ENCODE peak calls at places on chromosomes 4 and X, in four cellular contexts. O is heart left ventricle, U is tibial artery, W is GM06990. Z is an unnamed sample.

GRCh38 chr4:183407128-183407585 is 37.3 kb upstream of the CDKN2AIP start:
- DNase-seq in O (peak), U (peak), W (peak), Z (no peak)

GRCh38 chr4:81314196-81314896 is 99.3 kb upstream of the PRKG2 start:
- DNase-seq in O (peak), U (no peak), W (peak), Z (no peak)

GRCh38 chrX:48709522-48710117 is 13.1 kb downstream of the SUV39H1 start:
- DNase-seq in O (no peak), U (no peak), W (no peak), Z (no peak)

GRCh38 chr4:109434007-109434792 is 585 bp downstream of the SEC24B start:
- DNase-seq in O (peak), U (peak), W (peak), Z (no peak)

GRCh38 chrX:2559124-2559523 is 58.3 kb upstream of the DHRSX start:
- DNase-seq in O (no peak), U (no peak), W (no peak), Z (no peak)

GRCh38 chrX:11908371-11908770 is 150.3 kb downstream of the MSL3 start:
- DNase-seq in O (no peak), U (no peak), W (peak), Z (no peak)

GRCh38 chr4:145217339-145217738 is 37.0 kb upstream of the OTUD4 start:
- DNase-seq in O (no peak), U (no peak), W (no peak), Z (no peak)

GRCh38 chrX:15761564-15762191 is 23.6 kb downstream of the CA5B start:
- DNase-seq in O (no peak), U (no peak), W (no peak), Z (no peak)

GRCh38 chrX:39253551-39253950 is 452.3 kb downstream of the MID1IP1 start:
- DNase-seq in O (no peak), U (no peak), W (no peak), Z (no peak)

GRCh38 chrX:100980608-100981497 is 11.3 kb downstream of the ARL13A start:
- DNase-seq in O (no peak), U (peak), W (no peak), Z (no peak)

GRCh38 chr4:181860157-181860556 is 383.0 kb upstream of the TENM3 start:
- DNase-seq in O (no peak), U (no peak), W (no peak), Z (peak)

GRCh38 chr4:130563185-130563890 is 1467.4 kb downstream of the C4orf33 start:
- DNase-seq in O (peak), U (no peak), W (no peak), Z (no peak)
- TF ChIP-seq CTCF in O (peak), U (peak), W (no peak), Z (peak)

GRCh38 chr4:16508968-16509367 is 282.7 kb upstream of the TAPT1 start:
- DNase-seq in O (no peak), U (no peak), W (no peak), Z (no peak)

GRCh38 chr4:16505726-16506125 is 279.5 kb upstream of the TAPT1 start:
- DNase-seq in O (peak), U (no peak), W (no peak), Z (no peak)
- TF ChIP-seq CTCF in O (no peak), U (no peak), W (peak), Z (peak)

DNA sequence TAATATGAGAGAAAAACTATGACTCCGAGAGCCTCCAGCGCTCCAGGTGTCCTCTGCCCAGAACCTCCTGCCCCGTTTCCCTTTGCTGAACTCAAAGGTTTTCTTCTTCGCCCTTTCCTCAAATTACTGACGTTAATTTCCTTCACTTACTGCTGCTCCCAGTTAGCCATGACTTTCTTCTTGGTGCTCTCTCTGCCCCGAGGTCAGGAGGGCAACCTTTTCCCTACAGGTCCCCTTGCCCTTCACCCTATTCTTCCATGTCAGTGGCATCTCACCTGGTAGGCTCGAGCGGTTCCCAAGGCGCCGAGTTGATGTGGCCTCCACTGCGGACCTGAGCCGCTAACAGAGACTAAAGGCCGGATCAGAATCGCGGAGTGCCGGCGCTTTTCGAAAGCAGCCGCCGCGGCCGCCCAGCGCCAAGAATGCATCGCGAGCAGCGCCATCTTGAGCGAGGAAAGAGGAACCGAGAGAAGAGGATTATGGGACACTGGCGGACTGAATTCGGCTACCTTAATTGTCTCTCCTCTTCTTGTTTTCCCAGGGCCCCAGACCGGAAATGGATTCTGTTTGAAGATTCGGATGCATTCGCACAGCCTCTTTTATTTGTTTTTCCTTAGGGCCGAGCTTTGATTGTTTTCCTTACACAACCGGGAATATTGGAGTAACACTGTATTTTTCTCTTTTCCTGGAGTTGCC is at the start of gene ABCB7:
- DNase-seq in O (peak), U (peak), W (peak), Z (peak)
- TF ChIP-seq CTCF in O (no peak), U (peak), W (no peak), Z (peak)

GRCh38 chrX:118508690-118509089 is 13.1 kb downstream of the DOCK11 start:
- DNase-seq in O (no peak), U (peak), W (no peak), Z (no peak)
- TF ChIP-seq CTCF in O (no peak), U (peak), W (no peak), Z (no peak)

GRCh38 chr4:47662975-47663374 is 174.9 kb downstream of the CORIN start:
- DNase-seq in O (no peak), U (no peak), W (no peak), Z (no peak)
- TF ChIP-seq CTCF in O (no peak), U (no peak), W (peak), Z (no peak)

GRCh38 chr4:44632733-44633132 is 18.7 kb downstream of the YIPF7 start:
- DNase-seq in O (no peak), U (no peak), W (no peak), Z (no peak)

GRCh38 chr4:44629280-44629866 is 22.1 kb downstream of the YIPF7 start:
- DNase-seq in O (no peak), U (no peak), W (peak), Z (no peak)

DNA sequence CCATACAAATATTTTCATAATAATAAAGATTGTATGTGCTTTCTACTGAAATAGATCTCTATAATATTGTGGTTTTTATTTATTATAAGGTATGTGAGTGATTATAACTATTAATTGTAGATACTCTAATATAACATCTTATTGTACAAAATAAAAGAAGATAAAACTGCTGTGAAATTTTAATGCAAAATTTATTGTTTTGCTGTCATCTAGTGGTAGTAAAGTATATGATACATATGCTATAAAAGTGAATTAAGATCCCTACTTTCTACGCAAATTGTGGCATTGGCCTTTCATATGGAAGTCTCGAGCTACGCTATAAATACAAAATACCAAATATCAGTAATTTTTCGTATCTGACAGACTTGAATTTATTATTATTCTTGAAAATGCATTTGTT is 19.3 kb downstream of the YIPF7 start:
- DNase-seq in O (no peak), U (no peak), W (no peak), Z (no peak)
- TF ChIP-seq CTCF in O (no peak), U (no peak), W (no peak), Z (no peak)